ENCODE peak calls at places on chromosome 15, in four cellular contexts. A, T, O and U are unnamed samples.

GRCh38 chr15:75104804-75105557 is 81.6 kb downstream of the PPCDC start:
- DNase-seq in A (peak), T (no peak), O (no peak), U (no peak)

GRCh38 chr15:91939432-91939831 is 85.9 kb downstream of the SLCO3A1 start:
- DNase-seq in A (no peak), T (no peak), O (no peak), U (no peak)

GRCh38 chr15:45377630-45378148 is 655 bp downstream of the GATM start:
- DNase-seq in A (peak), T (no peak), O (no peak), U (no peak)

GRCh38 chr15:65085990-65086679 is 9.6 kb downstream of the KBTBD13 start:
- DNase-seq in A (no peak), T (no peak), O (no peak), U (no peak)

GRCh38 chr15:63191895-63192603 is 2.6 kb downstream of the RAB8B start:
- DNase-seq in A (no peak), T (peak), O (no peak), U (peak)

GRCh38 chr15:88029696-88030095 is 226.8 kb downstream of the NTRK3 start:
- DNase-seq in A (no peak), T (no peak), O (no peak), U (no peak)

GRCh38 chr15:73601449-73602425 is 31.5 kb downstream of the NPTN start:
- DNase-seq in A (peak), T (no peak), O (no peak), U (no peak)

GRCh38 chr15:96321422-96322391 is 8.8 kb upstream of the NR2F2 start:
- DNase-seq in A (no peak), T (no peak), O (no peak), U (no peak)

GRCh38 chr15:71508081-71508682 is 302.2 kb upstream of the NR2E3 start:
- DNase-seq in A (no peak), T (no peak), O (no peak), U (no peak)

GRCh38 chr15:63146684-63147083 is 10.6 kb downstream of the RPS27L start:
- DNase-seq in A (no peak), T (no peak), O (no peak), U (no peak)

GRCh38 chr15:78642341-78642740 is 1.3 kb upstream of the CHRNB4 start:
- DNase-seq in A (no peak), T (no peak), O (no peak), U (no peak)

GRCh38 chr15:31277335-31278055 is 49.1 kb upstream of the KLF13 start:
- DNase-seq in A (no peak), T (no peak), O (no peak), U (no peak)

GRCh38 chr15:57427367-57427821 is 51.1 kb downstream of the CGNL1 start:
- DNase-seq in A (no peak), T (no peak), O (no peak), U (no peak)

GRCh38 chr15:68405426-68406250 is 26.3 kb downstream of the ITGA11 start:
- DNase-seq in A (peak), T (no peak), O (no peak), U (no peak)

GRCh38 chr15:34999906-35000305 is 11.8 kb upstream of the ZNF770 start:
- DNase-seq in A (no peak), T (no peak), O (no peak), U (no peak)

GRCh38 chr15:68419301-68420175 is 12.4 kb downstream of the ITGA11 start:
- DNase-seq in A (no peak), T (no peak), O (no peak), U (no peak)

GRCh38 chr15:71634820-71635219 is 175.5 kb upstream of the NR2E3 start:
- DNase-seq in A (no peak), T (no peak), O (peak), U (no peak)

GRCh38 chr15:66100761-66101160 is 152.8 kb downstream of the MEGF11 start:
- DNase-seq in A (no peak), T (no peak), O (no peak), U (no peak)